ENCODE peak calls at places on chromosome 15, in nine cellular contexts. One of them, this sample, is unnamed.

GRCh38 chr15:69719527-69719926 is 266.9 kb downstream of the RPLP1 start:
- DNase-seq in activated T-cell treated with anti-CD3 and anti-CD28 coated beads, Interleukin-2, amount 50 U/mL, for 72 hours: peak; percentile 71
- DNase-seq in cardiac muscle cell: no peak
- DNase-seq in H9: no peak
- DNase-seq in NCI-H774: no peak
- DNase-seq in SW 1271: no peak
- DNase-seq in head of caudate nucleus: no peak
- DNase-seq in islet precursor cell: no peak
- DNase-seq in hypothalamus: no peak
- DNase-seq in this sample: no peak

GRCh38 chr15:95931619-95932018 is 398.9 kb upstream of the NR2F2 start:
- DNase-seq in activated T-cell treated with anti-CD3 and anti-CD28 coated beads, Interleukin-2, amount 50 U/mL, for 72 hours: no peak
- DNase-seq in cardiac muscle cell: no peak
- DNase-seq in H9: no peak
- DNase-seq in NCI-H774: no peak
- DNase-seq in SW 1271: no peak
- DNase-seq in head of caudate nucleus: no peak
- DNase-seq in islet precursor cell: no peak
- DNase-seq in hypothalamus: no peak
- DNase-seq in this sample: no peak

GRCh38 chr15:51735211-51735610 is 2.2 kb downstream of the LYSMD2 start:
- DNase-seq in activated T-cell treated with anti-CD3 and anti-CD28 coated beads, Interleukin-2, amount 50 U/mL, for 72 hours: peak; percentile 26
- DNase-seq in cardiac muscle cell: no peak
- DNase-seq in H9: no peak
- DNase-seq in NCI-H774: no peak
- DNase-seq in SW 1271: no peak
- DNase-seq in head of caudate nucleus: peak; percentile 35
- DNase-seq in islet precursor cell: no peak
- DNase-seq in hypothalamus: no peak
- DNase-seq in this sample: no peak

GRCh38 chr15:96551196-96551595 is 220.7 kb downstream of the NR2F2 start:
- DNase-seq in activated T-cell treated with anti-CD3 and anti-CD28 coated beads, Interleukin-2, amount 50 U/mL, for 72 hours: no peak
- DNase-seq in cardiac muscle cell: no peak
- DNase-seq in H9: no peak
- DNase-seq in NCI-H774: no peak
- DNase-seq in SW 1271: no peak
- DNase-seq in head of caudate nucleus: no peak
- DNase-seq in islet precursor cell: no peak
- DNase-seq in hypothalamus: no peak
- DNase-seq in this sample: no peak

GRCh38 chr15:29364429-29365078 is 94.9 kb upstream of the NSMCE3 start:
- DNase-seq in activated T-cell treated with anti-CD3 and anti-CD28 coated beads, Interleukin-2, amount 50 U/mL, for 72 hours: no peak
- DNase-seq in cardiac muscle cell: peak; percentile 57
- DNase-seq in H9: peak; percentile 44
- DNase-seq in NCI-H774: no peak
- DNase-seq in SW 1271: no peak
- DNase-seq in head of caudate nucleus: peak; percentile 88
- DNase-seq in islet precursor cell: peak; percentile 71
- DNase-seq in hypothalamus: no peak
- DNase-seq in this sample: peak; percentile 21

GRCh38 chr15:97168704-97169475 is 791.6 kb upstream of the ARRDC4 start:
- DNase-seq in activated T-cell treated with anti-CD3 and anti-CD28 coated beads, Interleukin-2, amount 50 U/mL, for 72 hours: no peak
- DNase-seq in cardiac muscle cell: no peak
- DNase-seq in H9: no peak
- DNase-seq in NCI-H774: no peak
- DNase-seq in SW 1271: no peak
- DNase-seq in head of caudate nucleus: no peak
- DNase-seq in islet precursor cell: peak; percentile 54
- DNase-seq in hypothalamus: no peak
- DNase-seq in this sample: no peak

GRCh38 chr15:47688573-47689086 is 28.7 kb upstream of the SEMA6D start:
- DNase-seq in activated T-cell treated with anti-CD3 and anti-CD28 coated beads, Interleukin-2, amount 50 U/mL, for 72 hours: no peak
- DNase-seq in cardiac muscle cell: no peak
- DNase-seq in H9: no peak
- DNase-seq in NCI-H774: no peak
- DNase-seq in SW 1271: peak; percentile 5
- DNase-seq in head of caudate nucleus: no peak
- DNase-seq in islet precursor cell: no peak
- DNase-seq in hypothalamus: no peak
- DNase-seq in this sample: no peak

GRCh38 chr15:101070502-101071273 is 151.5 kb downstream of the LRRK1 start:
- DNase-seq in activated T-cell treated with anti-CD3 and anti-CD28 coated beads, Interleukin-2, amount 50 U/mL, for 72 hours: no peak
- DNase-seq in cardiac muscle cell: no peak
- DNase-seq in H9: no peak
- DNase-seq in NCI-H774: peak; percentile 28
- DNase-seq in SW 1271: peak; percentile 74
- DNase-seq in head of caudate nucleus: no peak
- DNase-seq in islet precursor cell: no peak
- DNase-seq in hypothalamus: no peak
- DNase-seq in this sample: no peak

GRCh38 chr15:34496616-34497015 is 59.0 kb upstream of the GOLGA8A start:
- DNase-seq in activated T-cell treated with anti-CD3 and anti-CD28 coated beads, Interleukin-2, amount 50 U/mL, for 72 hours: no peak
- DNase-seq in cardiac muscle cell: no peak
- DNase-seq in H9: no peak
- DNase-seq in NCI-H774: no peak
- DNase-seq in SW 1271: no peak
- DNase-seq in head of caudate nucleus: no peak
- DNase-seq in islet precursor cell: no peak
- DNase-seq in hypothalamus: no peak
- DNase-seq in this sample: no peak

GRCh38 chr15:25712192-25712960 is 150.8 kb downstream of the ATP10A start:
- DNase-seq in activated T-cell treated with anti-CD3 and anti-CD28 coated beads, Interleukin-2, amount 50 U/mL, for 72 hours: no peak
- DNase-seq in cardiac muscle cell: no peak
- DNase-seq in H9: no peak
- DNase-seq in NCI-H774: no peak
- DNase-seq in SW 1271: no peak
- DNase-seq in head of caudate nucleus: no peak
- DNase-seq in islet precursor cell: peak; percentile 37
- DNase-seq in hypothalamus: no peak
- DNase-seq in this sample: no peak

GRCh38 chr15:61841461-61841860 is 218.8 kb downstream of the VPS13C start:
- DNase-seq in activated T-cell treated with anti-CD3 and anti-CD28 coated beads, Interleukin-2, amount 50 U/mL, for 72 hours: peak; percentile 33
- DNase-seq in cardiac muscle cell: no peak
- DNase-seq in H9: no peak
- DNase-seq in NCI-H774: no peak
- DNase-seq in SW 1271: no peak
- DNase-seq in head of caudate nucleus: no peak
- DNase-seq in islet precursor cell: no peak
- DNase-seq in hypothalamus: no peak
- DNase-seq in this sample: no peak

GRCh38 chr15:25169318-25169717 is 214.5 kb downstream of the SNRPN start:
- DNase-seq in activated T-cell treated with anti-CD3 and anti-CD28 coated beads, Interleukin-2, amount 50 U/mL, for 72 hours: no peak
- DNase-seq in cardiac muscle cell: no peak
- DNase-seq in H9: peak; percentile 13
- DNase-seq in NCI-H774: no peak
- DNase-seq in SW 1271: no peak
- DNase-seq in head of caudate nucleus: no peak
- DNase-seq in islet precursor cell: peak; percentile 27
- DNase-seq in hypothalamus: no peak
- DNase-seq in this sample: no peak

GRCh38 chr15:85681391-85681790 is 113.3 kb downstream of the KLHL25 start:
- DNase-seq in activated T-cell treated with anti-CD3 and anti-CD28 coated beads, Interleukin-2, amount 50 U/mL, for 72 hours: no peak
- DNase-seq in cardiac muscle cell: no peak
- DNase-seq in H9: no peak
- DNase-seq in NCI-H774: no peak
- DNase-seq in SW 1271: no peak
- DNase-seq in head of caudate nucleus: no peak
- DNase-seq in islet precursor cell: no peak
- DNase-seq in hypothalamus: no peak
- DNase-seq in this sample: no peak

GRCh38 chr15:98720577-98720976 is 72.2 kb downstream of the IGF1R start:
- DNase-seq in activated T-cell treated with anti-CD3 and anti-CD28 coated beads, Interleukin-2, amount 50 U/mL, for 72 hours: no peak
- DNase-seq in cardiac muscle cell: no peak
- DNase-seq in H9: no peak
- DNase-seq in NCI-H774: no peak
- DNase-seq in SW 1271: no peak
- DNase-seq in head of caudate nucleus: no peak
- DNase-seq in islet precursor cell: no peak
- DNase-seq in hypothalamus: no peak
- DNase-seq in this sample: no peak

GRCh38 chr15:101368086-101368780 is 73.2 kb upstream of the SNRPA1 start:
- DNase-seq in activated T-cell treated with anti-CD3 and anti-CD28 coated beads, Interleukin-2, amount 50 U/mL, for 72 hours: no peak
- DNase-seq in cardiac muscle cell: no peak
- DNase-seq in H9: no peak
- DNase-seq in NCI-H774: no peak
- DNase-seq in SW 1271: no peak
- DNase-seq in head of caudate nucleus: no peak
- DNase-seq in islet precursor cell: peak; percentile 26
- DNase-seq in hypothalamus: no peak
- DNase-seq in this sample: no peak

GRCh38 chr15:71708741-71709140 is 101.6 kb upstream of the NR2E3 start:
- DNase-seq in activated T-cell treated with anti-CD3 and anti-CD28 coated beads, Interleukin-2, amount 50 U/mL, for 72 hours: no peak
- DNase-seq in cardiac muscle cell: no peak
- DNase-seq in H9: no peak
- DNase-seq in NCI-H774: no peak
- DNase-seq in SW 1271: no peak
- DNase-seq in head of caudate nucleus: no peak
- DNase-seq in islet precursor cell: no peak
- DNase-seq in hypothalamus: no peak
- DNase-seq in this sample: no peak

GRCh38 chr15:22240403-22240802 is 160.1 kb downstream of the OR4M2 start:
- DNase-seq in activated T-cell treated with anti-CD3 and anti-CD28 coated beads, Interleukin-2, amount 50 U/mL, for 72 hours: no peak
- DNase-seq in cardiac muscle cell: no peak
- DNase-seq in H9: no peak
- DNase-seq in NCI-H774: no peak
- DNase-seq in SW 1271: no peak
- DNase-seq in head of caudate nucleus: no peak
- DNase-seq in islet precursor cell: no peak
- DNase-seq in hypothalamus: no peak
- DNase-seq in this sample: no peak

GRCh38 chr15:48647963-48648362 is 2.5 kb upstream of the FBN1 start:
- DNase-seq in activated T-cell treated with anti-CD3 and anti-CD28 coated beads, Interleukin-2, amount 50 U/mL, for 72 hours: no peak
- DNase-seq in cardiac muscle cell: peak; percentile 37
- DNase-seq in H9: peak; percentile 37
- DNase-seq in NCI-H774: no peak
- DNase-seq in SW 1271: no peak
- DNase-seq in head of caudate nucleus: peak; percentile 46
- DNase-seq in islet precursor cell: peak; percentile 65
- DNase-seq in hypothalamus: no peak
- DNase-seq in this sample: peak; percentile 14

GRCh38 chr15:81146006-81146405 is 11.9 kb downstream of the CFAP161 start:
- DNase-seq in activated T-cell treated with anti-CD3 and anti-CD28 coated beads, Interleukin-2, amount 50 U/mL, for 72 hours: no peak
- DNase-seq in cardiac muscle cell: no peak
- DNase-seq in H9: no peak
- DNase-seq in NCI-H774: no peak
- DNase-seq in SW 1271: no peak
- DNase-seq in head of caudate nucleus: no peak
- DNase-seq in islet precursor cell: no peak
- DNase-seq in hypothalamus: no peak
- DNase-seq in this sample: no peak

GRCh38 chr15:76199106-76200082 is 111.9 kb downstream of the ETFA start:
- DNase-seq in activated T-cell treated with anti-CD3 and anti-CD28 coated beads, Interleukin-2, amount 50 U/mL, for 72 hours: no peak
- DNase-seq in cardiac muscle cell: no peak
- DNase-seq in H9: no peak
- DNase-seq in NCI-H774: no peak
- DNase-seq in SW 1271: no peak
- DNase-seq in head of caudate nucleus: no peak
- DNase-seq in islet precursor cell: peak; percentile 41
- DNase-seq in hypothalamus: no peak
- DNase-seq in this sample: no peak

GRCh38 chr15:67407709-67408257 is 113.1 kb upstream of the C15orf61 start:
- DNase-seq in activated T-cell treated with anti-CD3 and anti-CD28 coated beads, Interleukin-2, amount 50 U/mL, for 72 hours: no peak
- DNase-seq in cardiac muscle cell: no peak
- DNase-seq in H9: no peak
- DNase-seq in NCI-H774: peak; percentile 54
- DNase-seq in SW 1271: no peak
- DNase-seq in head of caudate nucleus: no peak
- DNase-seq in islet precursor cell: no peak
- DNase-seq in hypothalamus: no peak
- DNase-seq in this sample: no peak

GRCh38 chr15:99931703-99932603 is 198.7 kb upstream of the LYSMD4 start:
- DNase-seq in activated T-cell treated with anti-CD3 and anti-CD28 coated beads, Interleukin-2, amount 50 U/mL, for 72 hours: no peak
- DNase-seq in cardiac muscle cell: no peak
- DNase-seq in H9: no peak
- DNase-seq in NCI-H774: no peak
- DNase-seq in SW 1271: peak; percentile 23
- DNase-seq in head of caudate nucleus: no peak
- DNase-seq in islet precursor cell: peak; percentile 60
- DNase-seq in hypothalamus: no peak
- DNase-seq in this sample: no peak

GRCh38 chr15:88324241-88325065 is 67.9 kb upstream of the NTRK3 start:
- DNase-seq in activated T-cell treated with anti-CD3 and anti-CD28 coated beads, Interleukin-2, amount 50 U/mL, for 72 hours: no peak
- DNase-seq in cardiac muscle cell: no peak
- DNase-seq in H9: no peak
- DNase-seq in NCI-H774: no peak
- DNase-seq in SW 1271: no peak
- DNase-seq in head of caudate nucleus: no peak
- DNase-seq in islet precursor cell: no peak
- DNase-seq in hypothalamus: no peak
- DNase-seq in this sample: no peak

GRCh38 chr15:64640146-64640868 is 135.1 kb downstream of the RBPMS2 start:
- DNase-seq in activated T-cell treated with anti-CD3 and anti-CD28 coated beads, Interleukin-2, amount 50 U/mL, for 72 hours: no peak
- DNase-seq in cardiac muscle cell: no peak
- DNase-seq in H9: no peak
- DNase-seq in NCI-H774: no peak
- DNase-seq in SW 1271: no peak
- DNase-seq in head of caudate nucleus: no peak
- DNase-seq in islet precursor cell: peak; percentile 62
- DNase-seq in hypothalamus: no peak
- DNase-seq in this sample: no peak

GRCh38 chr15:50840520-50840919 is 68.0 kb upstream of the AP4E1 start:
- DNase-seq in activated T-cell treated with anti-CD3 and anti-CD28 coated beads, Interleukin-2, amount 50 U/mL, for 72 hours: no peak
- DNase-seq in cardiac muscle cell: no peak
- DNase-seq in H9: peak; percentile 63
- DNase-seq in NCI-H774: no peak
- DNase-seq in SW 1271: no peak
- DNase-seq in head of caudate nucleus: no peak
- DNase-seq in islet precursor cell: no peak
- DNase-seq in hypothalamus: no peak
- DNase-seq in this sample: no peak

GRCh38 chr15:77541421-77542181 is 91.1 kb downstream of the LINGO1 start:
- DNase-seq in activated T-cell treated with anti-CD3 and anti-CD28 coated beads, Interleukin-2, amount 50 U/mL, for 72 hours: no peak
- DNase-seq in cardiac muscle cell: no peak
- DNase-seq in H9: no peak
- DNase-seq in NCI-H774: no peak
- DNase-seq in SW 1271: no peak
- DNase-seq in head of caudate nucleus: no peak
- DNase-seq in islet precursor cell: peak; percentile 81
- DNase-seq in hypothalamus: peak; percentile 65
- DNase-seq in this sample: no peak

GRCh38 chr15:81323559-81323943 is 390 bp downstream of the STARD5 start:
- DNase-seq in activated T-cell treated with anti-CD3 and anti-CD28 coated beads, Interleukin-2, amount 50 U/mL, for 72 hours: no peak
- DNase-seq in cardiac muscle cell: no peak
- DNase-seq in H9: no peak
- DNase-seq in NCI-H774: no peak
- DNase-seq in SW 1271: no peak
- DNase-seq in head of caudate nucleus: no peak
- DNase-seq in islet precursor cell: no peak
- DNase-seq in hypothalamus: no peak
- DNase-seq in this sample: no peak

GRCh38 chr15:25693321-25694237 is 169.5 kb downstream of the ATP10A start:
- DNase-seq in activated T-cell treated with anti-CD3 and anti-CD28 coated beads, Interleukin-2, amount 50 U/mL, for 72 hours: peak; percentile 39
- DNase-seq in cardiac muscle cell: peak; percentile 64
- DNase-seq in H9: peak; percentile 74
- DNase-seq in NCI-H774: no peak
- DNase-seq in SW 1271: no peak
- DNase-seq in head of caudate nucleus: no peak
- DNase-seq in islet precursor cell: peak; percentile 67
- DNase-seq in hypothalamus: no peak
- DNase-seq in this sample: peak; percentile 8

GRCh38 chr15:80090879-80091503 is 31.5 kb downstream of the ZFAND6 start:
- DNase-seq in activated T-cell treated with anti-CD3 and anti-CD28 coated beads, Interleukin-2, amount 50 U/mL, for 72 hours: no peak
- DNase-seq in cardiac muscle cell: no peak
- DNase-seq in H9: no peak
- DNase-seq in NCI-H774: no peak
- DNase-seq in SW 1271: peak; percentile 41
- DNase-seq in head of caudate nucleus: no peak
- DNase-seq in islet precursor cell: no peak
- DNase-seq in hypothalamus: no peak
- DNase-seq in this sample: no peak

GRCh38 chr15:90956551-90957104 is 1.9 kb downstream of the RCCD1 start:
- DNase-seq in activated T-cell treated with anti-CD3 and anti-CD28 coated beads, Interleukin-2, amount 50 U/mL, for 72 hours: peak; percentile 51
- DNase-seq in cardiac muscle cell: peak; percentile 85
- DNase-seq in H9: peak; percentile 85
- DNase-seq in NCI-H774: peak; percentile 69
- DNase-seq in SW 1271: peak; percentile 69
- DNase-seq in head of caudate nucleus: peak; percentile 78
- DNase-seq in islet precursor cell: peak; percentile 95
- DNase-seq in hypothalamus: peak; percentile 51
- DNase-seq in this sample: no peak

GRCh38 chr15:83304861-83305661 is 20.6 kb upstream of the BNC1 start:
- DNase-seq in activated T-cell treated with anti-CD3 and anti-CD28 coated beads, Interleukin-2, amount 50 U/mL, for 72 hours: no peak
- DNase-seq in cardiac muscle cell: no peak
- DNase-seq in H9: no peak
- DNase-seq in NCI-H774: no peak
- DNase-seq in SW 1271: no peak
- DNase-seq in head of caudate nucleus: peak; percentile 67
- DNase-seq in islet precursor cell: no peak
- DNase-seq in hypothalamus: no peak
- DNase-seq in this sample: no peak